ENCODE peak calls at places on chromosomes 3 and 15, in four cellular contexts. W is CD8-positive, alpha-beta memory T cell; R is hepatocyte; T is uterus. F is an unnamed sample. For H3K4me1, the result is how much of the 10 kb centered on the place peaks cover.

GRCh38 chr15:45268135-45268534 is 16.1 kb downstream of the SLC28A2 start:
- DNase-seq in W (no peak), R (no peak), T (no peak), F (no peak)

GRCh38 chr15:90143176-90143655 is 40.9 kb upstream of the IDH2 start:
- DNase-seq in W (peak), R (peak), T (peak), F (no peak)

GRCh38 chr3:150077581-150078247 is 107.0 kb upstream of the PFN2 start:
- DNase-seq in W (no peak), R (no peak), T (no peak), F (no peak)

GRCh38 chr15:31930967-31931366 is 99.3 kb upstream of the CHRNA7 start:
- DNase-seq in W (no peak), R (no peak), T (no peak), F (no peak)

GRCh38 chr3:38454884-38455638 is 1.4 kb downstream of the ACVR2B start:
- DNase-seq in W (peak), R (peak), T (peak), F (peak)

GRCh38 chr3:128215800-128216495 is 62.7 kb downstream of the EEFSEC start:
- DNase-seq in W (no peak), R (no peak), T (no peak), F (no peak)

GRCh38 chr15:75024102-75024636 is 779 bp downstream of the PPCDC start:
- DNase-seq in W (no peak), R (peak), T (no peak), F (peak)

GRCh38 chr3:13078158-13078905 is 5.1 kb upstream of the IQSEC1 start:
- DNase-seq in W (no peak), R (no peak), T (no peak), F (no peak)

GRCh38 chr3:59555593-59556315 is 505.9 kb upstream of the CFAP20DC start:
- DNase-seq in W (no peak), R (no peak), T (no peak), F (no peak)

GRCh38 chr3:175411405-175411804 is 552.3 kb downstream of the NAALADL2 start:
- DNase-seq in W (no peak), R (no peak), T (no peak), F (no peak)

GRCh38 chr3:141051641-141052569 is 758 bp downstream of the SPSB4 start:
- DNase-seq in W (no peak), R (peak), T (no peak), F (no peak)

GRCh38 chr3:45227946-45228345 is 1.9 kb upstream of the TMEM158 start:
- DNase-seq in W (no peak), R (peak), T (no peak), F (no peak)

GRCh38 chr3:175046666-175047065 is 187.5 kb downstream of the NAALADL2 start:
- DNase-seq in W (no peak), R (no peak), T (no peak), F (no peak)

GRCh38 chr3:99747915-99748314 is 69.7 kb upstream of the CMSS1 start:
- DNase-seq in W (no peak), R (peak), T (no peak), F (no peak)

GRCh38 chr15:101056366-101057334 is 137.5 kb downstream of the LRRK1 start:
- DNase-seq in W (no peak), R (peak), T (no peak), F (no peak)

GRCh38 chr15:83971967-83972366 is 263.6 kb upstream of the GOLGA6L4 start:
- DNase-seq in W (no peak), R (no peak), T (no peak), F (no peak)

GRCh38 chr3:169660709-169661566 is 2.6 kb downstream of the MECOM start:
- DNase-seq in W (no peak), R (peak), T (no peak), F (no peak)

GRCh38 chr3:179179979-179180758 is 32.0 kb downstream of the PIK3CA start:
- DNase-seq in W (no peak), R (no peak), T (no peak), F (no peak)

GRCh38 chr3:170258105-170258487 is 35.9 kb downstream of the PRKCI start:
- DNase-seq in W (no peak), R (no peak), T (no peak), F (no peak)

GRCh38 chr3:32460031-32460749 is 42.5 kb downstream of the CMTM6 start:
- DNase-seq in W (peak), R (peak), T (no peak), F (no peak)

GRCh38 chr3:185508330-185508729 is 9.5 kb upstream of the TMEM41A start:
- DNase-seq in W (no peak), R (no peak), T (no peak), F (no peak)

GRCh38 chr3:115899535-115899934 is 276.2 kb downstream of the GAP43 start:
- DNase-seq in W (no peak), R (no peak), T (no peak), F (no peak)

GRCh38 chr3:87468938-87469337 is 192.6 kb upstream of the POU1F1 start:
- DNase-seq in W (no peak), R (no peak), T (no peak), F (no peak)

GRCh38 chr15:55221090-55222011 is 24.6 kb upstream of the RSL24D1 start:
- DNase-seq in W (no peak), R (peak), T (no peak), F (no peak)

GRCh38 chr3:185308126-185308754 is 54.4 kb upstream of the EHHADH start:
- DNase-seq in W (peak), R (peak), T (no peak), F (no peak)

GRCh38 chr15:62482715-62483429 is 317.8 kb upstream of the C2CD4B start:
- DNase-seq in W (no peak), R (peak), T (no peak), F (no peak)

GRCh38 chr15:26772588-26773484 is at the start of gene GABRB3:
- DNase-seq in W (no peak), R (peak), T (peak), F (no peak)

GRCh38 chr3:133934996-133935842 is 39.5 kb upstream of the RAB6B start:
- DNase-seq in W (no peak), R (no peak), T (no peak), F (no peak)

GRCh38 chr3:86175051-86175536 is 815.9 kb downstream of the VGLL3 start:
- DNase-seq in W (no peak), R (peak), T (no peak), F (no peak)

GRCh38 chr3:45677045-45677436 is 12.2 kb upstream of the SACM1L start:
- DNase-seq in W (peak), R (peak), T (peak), F (no peak)

GRCh38 chr15:80559761-80560160 is 135.3 kb upstream of the ABHD17C start:
- DNase-seq in W (no peak), R (no peak), T (no peak), F (no peak)

GRCh38 chr15:63708141-63708772 is 111.1 kb downstream of the FBXL22 start:
- DNase-seq in W (peak), R (no peak), T (no peak), F (no peak)

GRCh38 chr15:66715181-66715624 is 13.2 kb downstream of the SMAD6 start:
- DNase-seq in W (no peak), R (peak), T (no peak), F (no peak)

GRCh38 chr15:95557226-95558046 is 773.1 kb upstream of the NR2F2 start:
- DNase-seq in W (no peak), R (peak), T (peak), F (no peak)

GRCh38 chr3:175648939-175649338 is 789.8 kb downstream of the NAALADL2 start:
- DNase-seq in W (no peak), R (no peak), T (no peak), F (no peak)

GRCh38 chr3:32359766-32360513 is 31.7 kb upstream of the CMTM7 start:
- DNase-seq in W (no peak), R (peak), T (no peak), F (no peak)

GRCh38 chr3:97579365-97579764 is 185.2 kb upstream of the ARL6 start:
- DNase-seq in W (no peak), R (no peak), T (no peak), F (no peak)

GRCh38 chr3:134432236-134432635 is 53.5 kb downstream of the ANAPC13 start:
- DNase-seq in W (no peak), R (no peak), T (no peak), F (no peak)

DNA sequence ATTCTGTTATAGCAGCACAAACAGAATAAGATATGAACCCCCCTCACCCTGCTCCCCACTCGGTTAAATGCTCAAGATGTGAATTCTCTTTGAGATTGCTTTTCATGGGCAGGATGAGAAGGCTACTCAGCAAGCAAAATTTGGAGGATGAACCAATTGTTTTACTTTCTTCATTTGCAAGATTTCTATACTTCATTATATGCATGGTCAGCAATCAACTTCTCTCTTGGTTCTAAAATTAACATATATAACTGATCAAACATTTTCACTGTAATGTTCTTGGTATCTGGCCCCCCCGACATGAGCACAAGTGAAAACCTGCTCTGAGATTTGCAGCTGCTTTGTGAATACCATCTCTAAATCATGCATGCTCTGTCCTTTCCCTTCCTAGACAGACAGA is 556.1 kb upstream of the MDFIC2 start:
- DNase-seq in W (no peak), R (no peak), T (no peak), F (no peak)
- H3K4me1 ChIP-seq in W (under half), R (under half), T (under half), F (under half)

DNA sequence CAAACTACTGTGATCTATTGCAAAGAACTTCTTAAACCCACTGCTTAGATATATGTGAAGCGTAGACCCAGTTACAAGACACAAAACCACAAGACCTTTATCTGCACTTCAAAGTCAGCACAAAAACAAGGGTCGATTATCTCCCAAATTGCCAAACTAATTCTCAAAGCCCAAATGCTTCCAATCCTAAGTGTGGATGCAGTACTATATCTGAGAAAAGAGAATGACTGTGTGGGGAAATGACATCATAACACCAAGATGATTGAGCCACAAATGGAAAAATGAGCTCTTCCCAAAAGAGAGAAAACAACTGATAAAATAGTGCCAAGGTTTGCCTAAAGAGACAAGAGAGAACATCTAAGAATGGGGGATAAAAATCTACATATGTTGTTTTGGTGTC is 86.2 kb downstream of the MEIS2 start:
- DNase-seq in W (no peak), R (no peak), T (no peak), F (no peak)
- H3K4me3 ChIP-seq in W (no peak), R (no peak), T (no peak), F (no peak)

GRCh38 chr3:64815691-64816225 is 128.0 kb upstream of the ADAMTS9 start:
- DNase-seq in W (no peak), R (no peak), T (peak), F (no peak)
- H3K27ac ChIP-seq in W (no peak), R (peak), T (no peak), F (peak)

DNA sequence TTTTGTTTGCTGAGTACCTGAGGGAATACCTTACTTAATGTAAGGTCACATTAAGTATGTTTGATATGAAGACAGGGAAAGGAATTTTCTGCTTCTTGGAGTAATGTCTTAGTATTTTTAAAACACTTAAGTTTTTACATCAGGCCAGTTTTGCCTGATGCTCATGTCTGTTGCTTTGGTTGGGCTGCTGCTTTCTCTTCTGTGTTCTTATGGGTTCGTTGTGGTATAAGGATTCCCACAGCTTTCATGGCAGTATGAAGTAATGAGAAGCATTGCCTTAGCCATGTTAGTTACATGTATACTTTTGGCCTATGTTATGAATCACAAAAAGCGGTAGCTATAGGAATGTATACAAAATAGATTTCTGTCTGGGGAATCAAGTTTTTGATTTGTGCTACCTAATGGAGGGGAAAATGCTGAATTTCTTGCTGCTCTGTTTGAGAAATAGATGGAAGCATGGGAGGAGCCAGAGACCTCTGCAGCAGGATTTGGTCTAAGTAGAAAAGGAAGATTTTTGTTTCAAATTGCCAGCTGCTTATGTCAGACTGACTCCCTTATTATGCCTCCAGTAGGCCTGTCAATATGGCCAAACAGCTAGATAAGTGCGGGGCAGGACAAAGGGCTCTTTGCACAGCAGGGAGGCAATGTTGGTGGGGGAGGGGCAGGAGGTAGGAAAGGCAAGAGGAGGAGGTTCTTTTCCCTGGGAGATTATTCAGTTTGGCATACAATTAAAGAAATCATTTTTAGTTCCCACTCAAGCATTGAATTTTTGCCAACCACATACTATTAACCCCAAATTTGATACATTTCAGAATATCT is 5.2 kb downstream of the SETD5 start:
- DNase-seq in W (no peak), R (peak), T (no peak), F (no peak)
- H3K4me1 ChIP-seq in W (half or more), R (half or more), T (under half), F (half or more)

GRCh38 chr3:46692566-46692983 is 904 bp downstream of the ALS2CL start:
- DNase-seq in W (no peak), R (peak), T (no peak), F (no peak)
- H3K4me3 ChIP-seq in W (peak), R (peak), T (peak), F (peak)

GRCh38 chr3:6697722-6698121 is 163.2 kb upstream of the GRM7 start:
- DNase-seq in W (no peak), R (no peak), T (no peak), F (no peak)

DNA sequence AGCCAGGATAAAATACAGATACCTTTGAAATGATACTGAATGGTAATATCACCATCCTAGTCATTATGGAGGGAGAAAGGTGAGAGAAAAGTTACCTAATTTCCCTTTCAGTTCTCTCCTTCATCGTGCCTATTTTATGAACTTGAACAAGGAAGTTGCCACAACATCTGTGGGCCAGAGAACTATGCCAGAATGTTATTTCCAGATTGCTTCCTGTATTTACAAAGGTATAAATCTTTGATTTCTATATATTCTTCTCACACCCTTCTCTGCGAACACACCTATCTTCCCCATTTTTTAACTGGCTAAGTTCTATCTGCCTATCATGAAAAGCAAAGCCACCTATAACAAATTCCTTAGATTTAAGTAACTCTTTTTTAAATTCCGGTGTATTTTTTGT is 163.6 kb upstream of the GRM7 start:
- DNase-seq in W (no peak), R (no peak), T (no peak), F (no peak)
- H3K27ac ChIP-seq in W (no peak), R (no peak), T (no peak), F (no peak)

F was measured in tibial nerve.